ENCODE peak calls at places on chromosomes 3 and 15, in five cellular contexts. R is foreskin fibroblast, H is GM06990, E is prostate gland, F is endodermal cell. A is an unnamed sample.

GRCh38 chr3:119125742-119126507 is 20.0 kb upstream of the TEX55 start:
- DNase-seq in R (no peak), H (no peak), E (no peak), F (peak; percentile 64), A (no peak)

GRCh38 chr3:11610044-11610671 is 33.6 kb downstream of the VGLL4 start:
- DNase-seq in R (no peak), H (no peak), E (no peak), F (no peak), A (no peak)

GRCh38 chr15:46091860-46092450 is 457.1 kb downstream of the SQOR start:
- DNase-seq in R (peak; percentile 34), H (no peak), E (peak; percentile 19), F (peak; percentile 77), A (peak; percentile 25)

GRCh38 chr3:9175421-9175820 is 74.0 kb downstream of the SRGAP3 start:
- DNase-seq in R (no peak), H (no peak), E (peak; percentile 67), F (no peak), A (no peak)

GRCh38 chr3:13022348-13023250 is 50.6 kb downstream of the IQSEC1 start:
- DNase-seq in R (peak; percentile 38), H (peak; percentile 72), E (no peak), F (peak; percentile 86), A (peak; percentile 58)

GRCh38 chr3:99108508-99108907 is 207.0 kb upstream of the DCBLD2 start:
- DNase-seq in R (peak; percentile 89), H (no peak), E (no peak), F (no peak), A (no peak)

GRCh38 chr15:54790693-54791092 is 406.0 kb downstream of the RSL24D1 start:
- DNase-seq in R (no peak), H (no peak), E (no peak), F (no peak), A (no peak)

GRCh38 chr3:70726096-70726745 is 413.8 kb upstream of the MDFIC2 start:
- DNase-seq in R (no peak), H (no peak), E (no peak), F (no peak), A (no peak)

GRCh38 chr3:20073683-20074082 is 33.4 kb downstream of the KAT2B start:
- DNase-seq in R (no peak), H (no peak), E (no peak), F (no peak), A (no peak)

GRCh38 chr15:80615783-80616391 is 79.2 kb upstream of the ABHD17C start:
- DNase-seq in R (peak; percentile 48), H (no peak), E (peak; percentile 83), F (no peak), A (no peak)

GRCh38 chr3:39065197-39065596 is 13.4 kb downstream of the WDR48 start:
- DNase-seq in R (peak; percentile 14), H (peak; percentile 15), E (no peak), F (peak; percentile 83), A (peak; percentile 55)

GRCh38 chr15:65086680-65087111 is 10.2 kb downstream of the KBTBD13 start:
- DNase-seq in R (no peak), H (no peak), E (peak; percentile 24), F (no peak), A (no peak)
- TF ChIP-seq CTCF in R (no peak), H (no peak), E (no peak), F (peak; percentile 43), A (no peak)

DNA sequence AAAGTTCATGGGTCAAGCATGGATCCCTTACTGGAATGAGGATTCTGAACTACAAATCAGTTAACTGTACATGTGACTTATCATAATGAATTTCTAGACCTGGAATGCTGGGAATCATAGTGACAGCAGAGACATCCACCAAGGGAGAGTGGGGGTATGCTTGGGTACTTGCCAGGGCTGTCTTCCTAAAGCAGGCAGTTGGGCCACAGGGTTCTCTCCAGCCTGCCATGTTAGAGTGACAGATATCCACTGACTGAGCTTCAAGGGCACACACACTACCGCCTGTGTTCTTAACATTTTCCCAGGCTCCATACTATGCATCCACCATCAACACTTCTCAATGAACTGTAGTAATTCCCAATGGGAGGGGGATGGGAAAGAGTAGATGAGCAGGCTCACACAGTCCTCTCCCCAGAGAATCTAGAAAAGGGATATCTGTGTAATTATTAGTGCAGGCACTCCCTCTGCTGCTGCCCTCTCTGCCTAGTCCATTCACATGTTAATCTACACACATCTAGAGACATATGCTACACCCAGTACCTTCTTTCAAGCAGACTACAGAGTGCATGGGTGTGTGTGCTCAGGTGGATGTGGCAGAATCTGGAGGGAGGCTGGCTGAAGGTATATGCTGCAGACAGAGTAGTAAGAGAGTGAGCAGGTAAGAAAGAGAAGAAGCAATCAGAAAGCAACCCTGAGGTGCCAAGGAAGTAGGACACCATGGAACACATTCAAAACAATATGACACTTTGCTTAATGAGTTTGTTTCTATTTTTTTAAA is 3.7 kb downstream of the FSTL1 start:
- DNase-seq in R (no peak), H (no peak), E (no peak), F (peak; percentile 34), A (no peak)
- H3K4me3 ChIP-seq in R (peak overlapping the region; percentile 85), H (no peak overlapping the region), E (no peak overlapping the region), F (no peak overlapping the region), A (no peak overlapping the region)

DNA sequence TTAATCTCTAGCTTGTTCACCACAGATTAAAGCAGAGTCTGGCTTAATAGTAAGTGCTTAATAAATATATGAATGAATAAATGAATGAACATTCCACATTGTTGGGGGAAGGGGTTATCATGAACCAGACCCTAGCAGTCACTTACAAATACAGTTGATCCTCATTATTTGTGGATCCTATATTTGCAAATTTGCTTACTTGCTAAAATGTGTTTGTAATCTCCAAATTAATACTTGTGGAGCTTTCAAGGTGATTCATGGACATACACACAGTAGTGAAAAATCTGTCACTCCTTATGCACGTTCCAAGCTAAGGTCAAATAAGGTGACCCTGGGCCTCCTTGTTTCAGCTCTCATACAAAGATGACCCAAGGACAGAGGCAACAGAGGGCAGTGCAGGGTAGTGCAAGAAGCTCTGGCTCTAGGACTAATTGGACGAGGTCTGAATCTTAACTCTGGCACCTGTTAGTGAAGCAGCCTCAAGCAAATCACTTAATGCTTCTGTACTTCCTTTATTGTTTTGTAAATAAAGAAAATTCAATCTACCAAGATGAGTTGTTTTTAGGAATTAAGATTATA is 112.8 kb upstream of the C2CD4B start:
- DNase-seq in R (no peak), H (no peak), E (no peak), F (no peak), A (no peak)
- TF ChIP-seq CTCF in R (no peak), H (no peak), E (no peak), F (peak; percentile 49), A (no peak)

GRCh38 chr3:108548886-108549285 is 38.5 kb upstream of the MYH15 start:
- DNase-seq in R (no peak), H (no peak), E (no peak), F (no peak), A (no peak)

GRCh38 chr3:108548304-108548703 is 37.9 kb upstream of the MYH15 start:
- DNase-seq in R (peak; percentile 12), H (no peak), E (no peak), F (no peak), A (no peak)

GRCh38 chr3:108546692-108547091 is 36.3 kb upstream of the MYH15 start:
- DNase-seq in R (no peak), H (no peak), E (no peak), F (no peak), A (no peak)

DNA sequence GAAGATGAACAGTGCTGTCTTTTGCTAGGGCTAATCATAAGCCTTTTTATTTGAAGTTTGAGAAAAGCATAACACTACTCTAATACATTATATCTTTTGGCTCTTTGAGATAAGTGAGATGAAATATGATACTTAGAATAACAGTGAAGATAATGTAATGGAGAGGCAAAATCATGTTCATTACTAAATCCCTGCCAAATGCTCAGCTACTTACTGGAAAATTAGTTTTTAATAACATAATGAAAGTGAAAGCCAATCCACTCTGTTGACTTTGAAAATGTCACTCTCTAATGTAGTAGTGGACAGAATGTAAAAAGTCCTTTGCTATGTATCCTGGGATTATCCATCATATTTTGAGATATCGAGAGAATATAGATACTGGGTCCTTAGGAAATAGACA is 35.9 kb upstream of the MYH15 start:
- DNase-seq in R (no peak), H (no peak), E (no peak), F (no peak), A (no peak)
- H3K4me3 ChIP-seq in R (no peak overlapping the region), H (peak overlapping the region; percentile 17), E (no peak overlapping the region), F (no peak overlapping the region), A (no peak overlapping the region)

DNA sequence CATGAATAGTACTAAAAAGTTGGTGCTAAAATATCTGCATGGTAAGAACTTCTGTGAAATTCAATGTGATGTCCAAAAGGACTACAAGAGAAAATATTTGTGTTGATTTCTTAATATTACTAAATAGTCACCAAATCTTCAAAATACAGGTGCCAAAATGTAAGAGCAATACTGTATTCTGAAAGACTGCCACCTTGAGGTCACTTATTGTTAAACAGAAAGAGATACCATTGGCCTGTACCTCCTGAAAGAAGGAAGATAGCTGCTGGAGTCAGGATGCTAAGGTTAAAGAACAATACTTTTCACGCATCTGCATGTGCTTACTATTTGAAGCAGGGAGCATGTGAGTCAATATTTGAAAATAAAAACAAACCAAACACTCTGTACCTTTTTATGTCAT is 72.0 kb upstream of the LSAMP start:
- DNase-seq in R (no peak), H (no peak), E (no peak), F (no peak), A (peak; percentile 2)
- TF ChIP-seq CTCF in R (peak; percentile 25), H (peak; percentile 42), E (no peak), F (peak; percentile 77), A (peak; percentile 23)

GRCh38 chr3:27720899-27721716 is 1.0 kb downstream of the EOMES start:
- DNase-seq in R (no peak), H (peak; percentile 47), E (no peak), F (peak; percentile 90), A (no peak)

GRCh38 chr3:27722957-27723802 is 1.1 kb upstream of the EOMES start:
- DNase-seq in R (no peak), H (no peak), E (no peak), F (peak; percentile 89), A (no peak)

GRCh38 chr3:27720029-27720518 is 2.0 kb downstream of the EOMES start:
- DNase-seq in R (no peak), H (no peak), E (no peak), F (peak; percentile 65), A (no peak)

GRCh38 chr3:27723803-27724458 is 1.8 kb upstream of the EOMES start:
- DNase-seq in R (no peak), H (no peak), E (no peak), F (peak; percentile 72), A (no peak)

GRCh38 chr3:27721717-27722564 is at the start of gene EOMES:
- DNase-seq in R (no peak), H (peak; percentile 87), E (no peak), F (peak; percentile 89), A (peak; percentile 71)
- H3K4me3 ChIP-seq in R (peak within 1 kb of the TSS; percentile 35), H (peak within 1 kb of the TSS; percentile 42), E (peak within 1 kb of the TSS; percentile 27), F (peak within 1 kb of the TSS; percentile 90), A (peak within 1 kb of the TSS; percentile 42)

GRCh38 chr3:67384790-67385397 is 269.5 kb downstream of the SUCLG2 start:
- DNase-seq in R (peak; percentile 12), H (no peak), E (no peak), F (peak; percentile 90), A (peak; percentile 53)
- TF ChIP-seq CTCF in R (peak; percentile 59), H (peak; percentile 49), E (no peak), F (peak; percentile 92), A (peak; percentile 55)

A was measured in GM12865.